ENCODE peak calls at places on chromosomes 7 and 10, in seven cellular contexts. Y is H9, E is mesendoderm, S is mesenchymal stem cell, T is neuronal stem cell, W is H1, H is trophoblast cell. O is an unnamed sample.

GRCh38 chr10:69057261-69057950 is 30.5 kb upstream of the SRGN start:
- DNase-seq in Y (peak; percentile 37), E (no peak), S (no peak), T (no peak), W (peak; percentile 47), H (no peak), O (no peak)

GRCh38 chr7:126079581-126079980 is 1150.0 kb upstream of the POT1 start:
- DNase-seq in Y (no peak), E (no peak), S (no peak), T (no peak), W (no peak), H (no peak), O (no peak)

GRCh38 chr10:69409968-69410367 is 6.8 kb downstream of the TACR2 start:
- DNase-seq in Y (no peak), E (no peak), S (no peak), T (no peak), W (no peak), H (peak; percentile 27), O (no peak)

GRCh38 chr10:94500063-94500462 is 45.5 kb upstream of the HELLS start:
- DNase-seq in Y (no peak), E (peak; percentile 19), S (peak; percentile 18), T (no peak), W (no peak), H (peak; percentile 10), O (no peak)

GRCh38 chr10:106320876-106321275 is 843.6 kb downstream of the SORCS1 start:
- DNase-seq in Y (no peak), E (no peak), S (no peak), T (no peak), W (no peak), H (no peak), O (no peak)

GRCh38 chr10:27157150-27157549 is 2.0 kb downstream of the MASTL start:
- DNase-seq in Y (no peak), E (no peak), S (no peak), T (no peak), W (no peak), H (peak; percentile 37), O (no peak)

GRCh38 chr7:128891110-128891941 is 19.2 kb downstream of the KCP start:
- DNase-seq in Y (peak; percentile 82), E (peak; percentile 77), S (no peak), T (no peak), W (peak; percentile 77), H (peak; percentile 55), O (no peak)

GRCh38 chr10:124047427-124048157 is 45.8 kb downstream of the CHST15 start:
- DNase-seq in Y (no peak), E (no peak), S (no peak), T (no peak), W (no peak), H (no peak), O (no peak)

GRCh38 chr10:92692085-92692671 is 2.4 kb downstream of the HHEX start:
- DNase-seq in Y (peak; percentile 71), E (peak; percentile 60), S (no peak), T (peak; percentile 53), W (peak; percentile 80), H (no peak), O (no peak)

GRCh38 chr10:89793649-89794254 is 92.4 kb downstream of the KIF20B start:
- DNase-seq in Y (peak; percentile 42), E (peak; percentile 78), S (peak; percentile 77), T (peak; percentile 65), W (no peak), H (peak; percentile 88), O (peak; percentile 74)

GRCh38 chr10:4130685-4131084 is 345.7 kb upstream of the KLF6 start:
- DNase-seq in Y (no peak), E (no peak), S (no peak), T (no peak), W (no peak), H (peak; percentile 6), O (no peak)

DNA sequence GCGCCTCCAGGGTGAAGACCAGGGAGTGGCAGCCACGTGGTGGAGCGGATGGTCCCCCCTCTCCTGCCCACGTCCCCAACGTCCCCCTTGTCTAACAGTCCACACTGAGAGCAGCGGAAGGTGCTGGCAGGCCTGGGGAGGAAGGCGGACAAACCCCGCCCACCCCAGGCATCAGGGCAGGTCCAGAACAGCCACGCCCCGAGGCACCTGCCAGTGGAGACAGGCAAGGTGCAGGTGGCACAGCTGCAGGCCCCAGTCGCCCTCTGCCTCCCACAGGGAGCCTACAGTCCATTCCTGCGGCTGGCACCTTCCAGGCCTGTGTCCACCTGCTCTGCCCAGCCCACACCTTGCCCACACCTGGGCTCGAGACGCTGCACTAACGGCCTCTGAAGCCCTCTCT is 24.9 kb downstream of the CYP2W1 start:
- DNase-seq in Y (no peak), E (no peak), S (no peak), T (no peak), W (no peak), H (peak; percentile 43), O (no peak)
- H3K4ac ChIP-seq in Y (no peak overlapping the region), E (no peak overlapping the region), S (no peak overlapping the region), T (peak overlapping the region; percentile 55), W (no peak overlapping the region), H (no peak overlapping the region), O (no peak overlapping the region)

GRCh38 chr10:86024555-86025001 is 342.0 kb downstream of the GRID1 start:
- DNase-seq in Y (no peak), E (peak; percentile 76), S (no peak), T (no peak), W (no peak), H (no peak), O (no peak)

GRCh38 chr10:86025509-86025908 is 341.1 kb downstream of the GRID1 start:
- DNase-seq in Y (no peak), E (no peak), S (no peak), T (no peak), W (no peak), H (no peak), O (no peak)

GRCh38 chr10:86023336-86023735 is 343.3 kb downstream of the GRID1 start:
- DNase-seq in Y (no peak), E (no peak), S (no peak), T (no peak), W (no peak), H (no peak), O (no peak)

GRCh38 chr10:86022906-86023305 is 343.7 kb downstream of the GRID1 start:
- DNase-seq in Y (no peak), E (no peak), S (no peak), T (no peak), W (no peak), H (no peak), O (no peak)

DNA sequence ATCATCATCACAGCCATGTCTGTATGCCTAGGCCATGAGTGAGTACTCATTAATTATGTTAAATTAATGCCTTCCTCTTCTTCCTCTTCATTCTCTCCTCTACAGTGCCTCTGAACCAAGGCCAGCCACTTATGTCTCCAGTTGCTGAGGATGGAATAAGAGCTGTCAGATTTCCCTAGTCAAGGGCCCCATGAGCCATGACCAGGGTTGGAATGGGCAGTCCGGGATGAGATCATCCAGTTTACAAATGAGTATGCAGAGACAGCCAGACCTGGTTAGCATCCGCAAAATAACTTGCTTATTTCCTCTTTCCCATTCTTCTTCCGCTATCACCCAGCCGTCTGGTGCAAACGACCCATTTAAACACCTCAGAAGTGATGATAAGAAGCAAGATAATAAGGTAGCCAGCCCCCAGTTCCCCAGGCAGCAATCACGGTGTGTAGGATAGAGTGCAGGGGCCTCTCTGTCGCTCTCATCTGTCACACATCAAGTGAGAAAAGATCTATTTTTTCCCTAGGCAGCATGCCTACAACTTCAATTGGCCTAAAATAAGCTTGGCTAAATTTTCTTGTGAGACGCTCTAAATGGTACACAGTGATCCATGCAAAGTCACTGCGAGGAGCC is 342.6 kb downstream of the GRID1 start:
- DNase-seq in Y (no peak), E (peak; percentile 86), S (no peak), T (no peak), W (no peak), H (no peak), O (no peak)
- H3K4ac ChIP-seq in Y (no peak overlapping the region), E (peak overlapping the region; percentile 56), S (no peak overlapping the region), T (no peak overlapping the region), W (no peak overlapping the region), H (no peak overlapping the region), O (no peak overlapping the region)

GRCh38 chr10:131141645-131142445 is 169.7 kb downstream of the TCERG1L start:
- DNase-seq in Y (no peak), E (no peak), S (no peak), T (no peak), W (no peak), H (no peak), O (no peak)

GRCh38 chr10:131143425-131144165 is 167.9 kb downstream of the TCERG1L start:
- DNase-seq in Y (no peak), E (no peak), S (no peak), T (no peak), W (no peak), H (peak; percentile 71), O (no peak)

GRCh38 chr10:131141207-131141606 is 170.3 kb downstream of the TCERG1L start:
- DNase-seq in Y (no peak), E (no peak), S (no peak), T (no peak), W (no peak), H (no peak), O (no peak)

GRCh38 chr10:131140606-131141005 is 170.9 kb downstream of the TCERG1L start:
- DNase-seq in Y (no peak), E (no peak), S (no peak), T (no peak), W (no peak), H (no peak), O (no peak)

DNA sequence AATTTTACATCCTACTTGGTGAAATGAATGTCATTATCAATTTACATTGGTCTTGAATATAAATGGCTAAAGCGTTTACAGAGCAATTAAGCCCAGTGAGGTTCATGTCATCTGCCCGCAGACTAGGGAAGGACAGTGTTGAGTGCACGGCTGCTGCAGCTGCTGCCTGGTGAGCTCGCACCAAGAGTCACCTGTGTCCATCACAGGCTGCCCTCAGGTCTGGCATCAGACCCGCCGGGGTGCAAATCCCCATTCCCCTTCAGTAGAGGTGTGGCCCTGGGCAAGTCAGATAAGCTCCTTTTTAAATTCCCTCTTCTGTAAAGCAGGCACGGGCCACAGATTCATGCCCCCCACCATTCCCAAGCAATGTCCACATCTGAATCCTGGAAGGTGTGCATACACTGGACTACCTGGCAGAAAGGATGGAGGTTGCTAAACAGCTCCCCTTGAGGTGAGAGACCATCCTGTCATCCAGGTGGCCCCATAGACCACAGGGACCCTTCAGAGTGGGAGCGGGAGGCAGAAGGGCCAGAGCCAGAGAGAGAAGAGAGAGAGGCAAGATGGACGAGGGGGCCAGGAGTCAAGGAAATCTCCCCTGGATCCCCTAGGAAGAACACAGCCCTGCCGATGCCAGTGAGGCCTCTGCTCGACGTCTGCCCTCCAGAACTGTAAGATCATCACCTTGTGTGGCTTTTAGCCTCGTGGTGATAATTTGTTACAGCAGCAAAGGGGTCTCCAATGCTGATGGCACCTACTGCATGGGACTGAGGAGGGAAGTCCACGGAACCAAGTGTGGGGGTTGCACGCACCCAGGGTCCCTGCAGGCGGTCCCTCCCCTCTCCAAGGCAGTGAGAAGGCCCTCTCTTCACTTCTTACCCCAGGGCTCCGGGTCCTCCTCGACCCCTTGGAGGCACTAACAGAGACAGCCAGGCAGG is 168.8 kb downstream of the TCERG1L start:
- DNase-seq in Y (no peak), E (peak; percentile 16), S (no peak), T (no peak), W (no peak), H (no peak), O (no peak)
- H3K4ac ChIP-seq in Y (no peak overlapping the region), E (no peak overlapping the region), S (no peak overlapping the region), T (no peak overlapping the region), W (no peak overlapping the region), H (no peak overlapping the region), O (no peak overlapping the region)

DNA sequence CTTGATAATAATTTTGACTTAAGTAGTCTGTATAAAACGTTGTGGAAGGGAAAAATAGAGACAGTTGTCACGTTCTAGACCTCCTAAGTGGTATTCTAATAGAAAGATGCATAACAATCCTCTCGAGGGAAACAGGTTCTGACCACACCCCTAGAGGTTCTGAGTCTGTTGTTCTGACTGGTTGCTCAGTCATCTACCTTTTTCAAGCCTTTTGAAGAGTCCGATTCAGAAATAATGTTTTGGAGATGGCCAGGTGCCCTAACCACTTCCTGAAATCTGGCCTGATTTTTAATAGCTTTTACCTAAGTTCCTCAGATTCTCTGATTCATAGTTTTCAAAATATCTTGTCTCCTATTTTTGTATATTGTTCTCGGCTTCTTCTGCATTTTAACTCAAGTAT is 175.6 kb downstream of the HDAC9 start:
- DNase-seq in Y (no peak), E (no peak), S (no peak), T (no peak), W (no peak), H (no peak), O (no peak)
- H3K4ac ChIP-seq in Y (no peak overlapping the region), E (no peak overlapping the region), S (no peak overlapping the region), T (no peak overlapping the region), W (no peak overlapping the region), H (no peak overlapping the region), O (no peak overlapping the region)